ENCODE peak calls at places on chromosomes 2 and 18, in four cellular contexts. G is pancreas, J is fibroblast of lung, B is HFF-Myc. S is an unnamed sample.

GRCh38 chr2:230691005-230691647 is 21.5 kb upstream of the CAB39 start:
- DNase-seq in G (peak; percentile 8), J (no peak), B (no peak), S (no peak)

GRCh38 chr18:74351354-74351753 is 35.7 kb downstream of the C18orf63 start:
- DNase-seq in G (no peak), J (peak; percentile 35), B (no peak), S (no peak)

GRCh38 chr2:170815746-170816498 is 765 bp upstream of the GAD1 start:
- DNase-seq in G (peak; percentile 84), J (peak; percentile 48), B (no peak), S (peak; percentile 72)

GRCh38 chr2:11155326-11156059 is at the start of gene SLC66A3:
- DNase-seq in G (peak; percentile 96), J (peak; percentile 85), B (peak; percentile 29), S (no peak)

GRCh38 chr2:140186201-140186775 is 1406.1 kb upstream of the NXPH2 start:
- DNase-seq in G (no peak), J (peak; percentile 26), B (no peak), S (no peak)

GRCh38 chr2:227853204-227853629 is 18.2 kb upstream of the DAW1 start:
- DNase-seq in G (no peak), J (peak; percentile 43), B (peak; percentile 16), S (no peak)

GRCh38 chr2:66318009-66318561 is 116.8 kb upstream of the MEIS1 start:
- DNase-seq in G (no peak), J (no peak), B (no peak), S (no peak)

GRCh38 chr2:19863303-19864041 is 38.3 kb downstream of the TTC32 start:
- DNase-seq in G (peak; percentile 91), J (peak; percentile 63), B (no peak), S (peak; percentile 74)

GRCh38 chr2:42125887-42126594 is 43.1 kb upstream of the EML4 start:
- DNase-seq in G (no peak), J (peak; percentile 53), B (no peak), S (no peak)